ENCODE peak calls at places on chromosomes 2 and 18, in seven cellular contexts. Z, C, W, H, O, Y and G are unnamed samples.

GRCh38 chr2:179393481-179393880 is 128.8 kb upstream of the SESTD1 start:
- DNase-seq in O (no peak), Y (no peak), H (peak), Z (no peak), W (no peak), C (no peak), G (no peak)

GRCh38 chr2:86441789-86442641 is 844 bp downstream of the KDM3A start:
- DNase-seq in C (peak), Y (peak), W (peak), H (peak), O (peak), Z (peak), G (peak)

GRCh38 chr18:48629730-48630324 is 91.0 kb downstream of the CTIF start:
- DNase-seq in W (no peak), H (peak), Y (no peak), C (no peak), Z (no peak), O (no peak), G (no peak)

GRCh38 chr18:48527467-48527866 is 11.4 kb upstream of the CTIF start:
- DNase-seq in H (no peak), C (no peak), Y (no peak), O (no peak), Z (no peak), W (no peak), G (no peak)

GRCh38 chr18:79904357-79905147 is 46.9 kb downstream of the SLC66A2 start:
- DNase-seq in H (no peak), W (peak), Z (peak), C (peak), O (no peak), Y (peak), G (no peak)

GRCh38 chr2:69298261-69298660 is 88.8 kb downstream of the GFPT1 start:
- DNase-seq in H (peak), W (no peak), Z (no peak), O (no peak), C (no peak), Y (no peak), G (no peak)

GRCh38 chr18:23316986-23317385 is 136.1 kb upstream of the RIOK3 start:
- DNase-seq in C (no peak), Z (no peak), H (no peak), O (no peak), W (no peak), Y (no peak), G (no peak)

GRCh38 chr2:188369365-188369764 is 77.7 kb downstream of the GULP1 start:
- DNase-seq in W (no peak), Z (no peak), O (no peak), Y (peak), C (no peak), H (peak), G (no peak)

GRCh38 chr2:17470855-17471641 is 47.2 kb downstream of the RAD51AP2 start:
- DNase-seq in C (no peak), Z (no peak), Y (no peak), O (no peak), W (peak), H (peak), G (no peak)

GRCh38 chr2:217650716-217651360 is 352.0 kb downstream of the TNS1 start:
- DNase-seq in Z (no peak), C (no peak), W (peak), Y (peak), O (no peak), H (peak), G (no peak)

GRCh38 chr2:101297383-101297782 is 11.1 kb downstream of the RNF149 start:
- DNase-seq in H (no peak), C (no peak), W (no peak), Z (no peak), Y (no peak), O (no peak), G (no peak)

GRCh38 chr2:227661019-227661726 is 5.4 kb upstream of the SCYGR5 start:
- DNase-seq in Z (no peak), C (no peak), W (peak), H (no peak), Y (no peak), O (no peak), G (no peak)

GRCh38 chr2:155844481-155844880 is 488.0 kb downstream of the NR4A2 start:
- DNase-seq in H (no peak), W (no peak), Z (no peak), Y (no peak), C (no peak), O (no peak), G (no peak)

GRCh38 chr2:186346216-186346615 is 139.8 kb upstream of the ZC3H15 start:
- DNase-seq in W (no peak), O (no peak), H (no peak), Z (no peak), C (no peak), Y (no peak), G (no peak)

GRCh38 chr2:9374071-9374730 is 49.1 kb downstream of the ITGB1BP1 start:
- DNase-seq in O (no peak), Y (no peak), C (no peak), H (no peak), W (no peak), Z (no peak), G (no peak)

GRCh38 chr2:209719034-209719433 is 52.6 kb upstream of the UNC80 start:
- DNase-seq in O (no peak), H (no peak), Y (no peak), C (no peak), Z (no peak), W (no peak), G (no peak)

GRCh38 chr2:143560724-143561123 is 431.5 kb downstream of the ARHGAP15 start:
- DNase-seq in H (no peak), Y (no peak), O (no peak), W (no peak), Z (no peak), C (no peak), G (no peak)

GRCh38 chr2:172833898-172834297 is 98.3 kb downstream of the RAPGEF4 start:
- DNase-seq in C (no peak), Y (no peak), O (no peak), W (no peak), Z (no peak), H (peak), G (no peak)

GRCh38 chr2:67039058-67039457 is 358.1 kb upstream of the ETAA1 start:
- DNase-seq in W (no peak), Y (no peak), Z (no peak), C (no peak), H (no peak), O (no peak), G (no peak)

GRCh38 chr18:48943736-48944527 is 6.8 kb downstream of the SMAD7 start:
- DNase-seq in Z (no peak), C (no peak), H (no peak), Y (no peak), O (no peak), W (no peak), G (no peak)

GRCh38 chr2:239939736-239940483 is 85.2 kb downstream of the NDUFA10 start:
- DNase-seq in W (peak), Y (peak), Z (peak), H (no peak), O (no peak), C (peak), G (peak)

GRCh38 chr2:235043762-235044500 is 92.1 kb downstream of the SH3BP4 start:
- DNase-seq in H (no peak), W (no peak), Y (peak), O (no peak), Z (no peak), C (no peak), G (no peak)

GRCh38 chr18:79182047-79182713 is 113.0 kb downstream of the ATP9B start:
- DNase-seq in O (no peak), H (no peak), W (peak), C (no peak), Z (no peak), Y (no peak), G (no peak)

GRCh38 chr2:20211420-20211819 is 13.5 kb downstream of the SDC1 start:
- DNase-seq in H (no peak), Z (no peak), W (no peak), C (no peak), Y (no peak), O (no peak), G (no peak)
- H3K27ac ChIP-seq in H (no peak), Z (peak), W (no peak), C (peak), Y (no peak), O (no peak), G (no peak)

DNA sequence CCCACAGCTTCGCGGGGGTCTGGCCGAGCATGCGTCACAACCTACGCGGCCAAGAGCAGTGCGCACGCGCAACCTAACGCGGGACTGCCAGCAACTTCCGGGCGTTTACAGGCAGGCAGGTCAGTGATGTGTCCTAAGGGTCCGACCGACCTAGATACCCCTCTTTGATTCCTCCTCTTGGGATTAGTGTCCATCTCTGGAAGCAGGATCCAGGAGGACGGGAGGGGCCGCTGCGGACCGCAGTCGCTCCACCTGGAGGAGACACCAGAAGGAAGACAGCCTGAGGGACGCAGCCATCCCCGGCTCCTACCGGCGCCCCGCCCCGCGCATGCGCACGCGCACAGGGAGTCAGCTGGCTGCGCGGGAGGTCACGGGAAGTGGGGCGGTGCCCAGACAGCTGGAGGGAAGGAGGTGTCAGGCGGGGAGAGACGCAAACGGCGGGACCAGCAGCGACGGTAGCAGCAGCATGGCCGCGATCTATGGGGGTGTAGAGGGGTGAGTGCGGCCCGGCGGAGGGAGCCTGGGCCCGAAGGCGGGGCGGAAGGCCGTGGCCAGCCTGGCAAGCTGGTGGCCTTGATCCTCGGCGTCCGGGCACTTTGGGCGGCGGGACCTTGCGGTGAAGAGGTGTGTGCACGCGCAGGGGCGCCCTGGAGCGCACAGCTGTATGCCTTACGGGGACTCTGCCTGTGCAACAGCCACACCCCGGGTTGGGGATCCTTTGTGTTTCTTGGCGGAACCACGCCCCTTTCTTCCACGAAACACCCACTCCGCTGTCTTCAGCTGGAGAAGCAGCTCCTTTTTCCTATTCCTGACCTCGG is at the start of gene NAGK:
- DNase-seq in O (peak), W (peak), H (peak), Z (peak), C (peak), Y (peak), G (peak)
- TF ChIP-seq CTCF in O (no peak), W (no peak), H (no peak), Z (peak), C (no peak), Y (no peak), G (no peak)

GRCh38 chr2:110978148-110978547 is 142.6 kb upstream of the BCL2L11 start:
- DNase-seq in H (no peak), W (no peak), Z (no peak), O (no peak), C (no peak), Y (no peak), G (no peak)
- H3K27ac ChIP-seq in H (no peak), W (no peak), Z (no peak), O (no peak), C (no peak), Y (no peak), G (no peak)

DNA sequence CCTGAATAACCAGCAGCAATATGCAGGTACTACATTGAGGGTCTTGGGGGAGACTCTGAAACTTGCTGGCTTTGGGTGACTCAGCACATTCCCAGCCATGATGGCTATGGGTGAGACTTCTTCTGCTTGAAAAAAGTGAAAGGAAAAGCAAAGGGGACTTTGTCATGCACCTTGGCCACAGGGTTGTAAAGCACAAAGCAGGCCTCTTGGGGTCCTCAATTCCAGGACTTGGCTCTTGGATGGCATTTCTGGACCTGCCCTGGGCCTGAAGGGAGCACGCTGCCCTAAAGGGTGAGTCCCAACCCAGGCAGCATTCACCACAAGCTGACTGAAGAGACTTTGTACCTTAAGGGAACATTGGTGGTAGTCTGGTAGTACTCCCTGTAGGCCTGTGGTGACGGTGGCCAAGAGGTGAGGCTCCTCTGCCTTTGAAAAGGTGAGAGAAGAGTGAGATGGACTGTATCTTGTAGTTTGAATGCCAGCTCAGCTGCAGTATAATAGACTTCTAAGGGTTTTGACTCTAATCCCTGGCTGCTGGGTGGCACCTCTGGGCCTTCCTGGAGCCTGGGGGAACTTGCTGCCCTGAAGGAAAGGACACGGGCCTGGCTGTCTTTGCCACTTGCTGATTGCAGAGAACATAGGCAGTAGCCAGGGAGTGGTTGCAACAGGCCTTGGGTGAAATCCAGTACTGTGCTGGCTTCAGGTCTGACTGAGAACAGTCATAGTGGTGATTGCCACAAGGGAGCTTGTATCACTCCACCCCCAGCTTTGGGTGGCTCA is 36.5 kb upstream of the CYTIP start:
- DNase-seq in C (peak), H (no peak), Z (no peak), O (peak), W (no peak), Y (peak), G (no peak)
- TF ChIP-seq CTCF in C (no peak), H (no peak), Z (no peak), O (no peak), W (no peak), Y (no peak), G (no peak)

DNA sequence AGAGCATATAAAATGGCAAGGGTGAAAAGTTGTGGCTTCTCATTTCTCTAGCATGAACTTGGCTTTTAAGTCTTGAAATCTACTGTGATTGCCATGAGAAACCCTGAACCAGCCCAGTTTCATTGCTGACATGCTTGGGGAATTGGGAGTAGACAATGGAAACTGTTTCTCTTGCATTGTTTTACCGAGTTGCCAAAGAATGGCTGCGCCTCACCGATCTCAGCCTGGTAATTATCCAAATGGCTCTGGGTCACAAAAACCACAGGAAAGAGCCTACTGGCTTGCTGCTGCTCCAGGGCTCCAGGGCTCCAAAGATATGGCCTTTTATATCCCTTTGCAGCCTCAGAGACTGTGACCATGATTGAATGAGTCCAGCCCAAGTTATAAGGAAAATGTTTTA is 310.4 kb upstream of the NT5C1B start:
- DNase-seq in Y (no peak), Z (no peak), C (no peak), O (no peak), W (no peak), H (no peak), G (no peak)
- H3K27ac ChIP-seq in Y (no peak), Z (no peak), C (no peak), O (no peak), W (no peak), H (no peak), G (no peak)

GRCh38 chr2:83602753-83603152 is 856.3 kb downstream of the SUCLG1 start:
- DNase-seq in Z (no peak), Y (no peak), O (no peak), W (peak), C (no peak), H (no peak), G (no peak)
- TF ChIP-seq CTCF in Z (no peak), Y (no peak), O (no peak), W (peak), C (no peak), H (no peak), G (no peak)

GRCh38 chr2:45857206-45857605 is 205.7 kb downstream of the PRKCE start:
- DNase-seq in Z (no peak), Y (no peak), C (no peak), O (no peak), H (no peak), W (no peak), G (no peak)

GRCh38 chr2:45860136-45861106 is 208.9 kb downstream of the PRKCE start:
- DNase-seq in Y (peak), H (peak), W (no peak), C (no peak), O (peak), Z (peak), G (no peak)

GRCh38 chr2:45859682-45860081 is 208.2 kb downstream of the PRKCE start:
- DNase-seq in C (no peak), Z (no peak), Y (no peak), H (no peak), O (no peak), W (no peak), G (no peak)

GRCh38 chr2:45856391-45857055 is 205.0 kb downstream of the PRKCE start:
- DNase-seq in Z (no peak), Y (no peak), C (no peak), H (no peak), O (no peak), W (no peak), G (no peak)

DNA sequence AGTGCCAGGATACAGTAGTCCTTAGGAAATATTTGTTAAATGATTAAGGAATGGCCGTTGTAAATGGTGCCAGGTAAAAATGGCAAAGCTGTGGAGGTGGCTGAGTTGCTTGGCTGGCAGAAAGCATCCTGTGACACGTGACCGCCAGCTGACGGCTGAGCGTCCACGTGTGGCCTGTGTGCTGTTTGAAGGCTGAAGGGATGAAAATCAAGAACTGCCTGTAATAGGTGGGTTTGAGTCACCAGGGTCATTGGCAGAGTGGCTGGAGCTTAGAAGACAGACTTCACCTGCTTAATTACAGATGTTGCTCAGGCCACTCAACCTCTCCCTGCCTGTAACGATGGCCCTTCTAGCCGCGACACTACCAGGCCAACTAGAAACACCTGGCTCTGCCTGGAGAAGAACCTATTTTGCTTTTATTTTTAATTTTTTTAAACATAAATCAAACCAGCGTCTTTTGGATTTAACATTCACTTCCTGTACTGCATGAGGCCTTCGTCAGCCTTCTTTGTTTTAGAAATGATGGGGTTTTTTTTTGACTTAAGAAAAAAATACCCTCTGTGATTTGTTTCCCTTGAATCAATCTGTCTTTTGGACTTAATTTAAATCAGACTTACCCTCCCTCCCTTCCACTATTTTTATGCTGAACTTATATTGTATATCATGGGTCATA is 206.5 kb downstream of the PRKCE start:
- DNase-seq in Y (no peak), W (no peak), C (no peak), Z (no peak), H (no peak), O (no peak), G (no peak)
- H3K27ac ChIP-seq in Y (no peak), W (no peak), C (no peak), Z (peak), H (no peak), O (no peak), G (peak)

DNA sequence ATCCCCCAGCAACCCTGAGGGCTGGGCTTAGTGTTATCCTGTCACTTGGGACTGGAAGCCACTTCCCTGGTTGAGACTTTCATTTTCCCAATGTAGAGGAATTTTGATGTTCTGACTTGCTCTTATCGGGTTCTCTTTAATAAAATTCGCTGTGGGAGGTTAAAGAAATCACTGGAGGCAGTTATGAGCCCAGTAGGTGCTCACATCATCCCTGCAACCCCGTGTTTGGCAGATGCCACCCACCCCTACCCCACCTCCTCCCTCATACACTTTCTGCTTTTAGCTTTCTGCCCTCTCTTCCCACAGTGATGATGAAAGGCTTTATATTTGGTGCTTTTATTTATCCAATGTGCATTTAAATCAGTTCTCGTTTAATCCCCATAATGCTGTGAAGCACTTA is 106.6 kb downstream of the MAPK4 start:
- DNase-seq in H (no peak), Y (peak), O (no peak), W (no peak), C (no peak), Z (no peak), G (no peak)
- TF ChIP-seq CTCF in H (no peak), Y (no peak), O (no peak), W (no peak), C (no peak), Z (no peak), G (no peak)

GRCh38 chr18:76519156-76519549 is 24.1 kb upstream of the ZNF516 start:
- DNase-seq in H (no peak), Y (no peak), C (no peak), W (no peak), Z (no peak), O (no peak), G (no peak)
- H3K27ac ChIP-seq in H (no peak), Y (peak), C (peak), W (no peak), Z (peak), O (peak), G (no peak)

DNA sequence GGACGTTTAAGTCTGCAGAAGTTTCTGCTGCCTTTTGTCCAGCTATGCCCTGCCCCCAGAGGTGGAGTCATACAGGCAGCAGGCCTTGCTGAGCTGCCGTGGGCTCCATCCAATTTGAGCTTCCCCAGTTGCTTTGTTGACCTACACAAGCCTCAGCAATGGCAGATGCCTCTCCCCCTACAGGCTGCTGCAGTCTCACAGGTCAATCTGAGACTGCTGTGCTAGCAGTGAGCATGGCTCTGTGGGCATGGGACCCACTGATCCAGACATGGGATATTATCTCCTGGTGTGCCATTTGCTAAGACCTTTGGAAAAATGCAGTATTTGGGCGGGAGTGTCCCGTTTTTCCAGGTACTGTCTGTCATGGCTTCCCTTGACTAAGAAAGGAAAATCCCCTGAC is 726.0 kb downstream of the ERBB4 start:
- DNase-seq in Z (no peak), C (no peak), Y (no peak), W (peak), H (no peak), O (no peak), G (no peak)
- TF ChIP-seq CTCF in Z (no peak), C (no peak), Y (no peak), W (peak), H (no peak), O (no peak), G (no peak)